ENCODE peak calls at places on chromosomes 1 and 21, in five cellular contexts. Y is hepatocyte, C is mucosa of descending colon, R is T-helper 2 cell, P is HuH-7.5. D is an unnamed sample.

GRCh38 chr1:21956720-21957552 is 19.8 kb upstream of the HSPG2 start:
- DNase-seq in R (peak), Y (peak), C (peak), P (peak), D (peak)

GRCh38 chr1:202623075-202623474 is 87.2 kb downstream of the SYT2 start:
- DNase-seq in R (no peak), P (no peak), C (no peak), Y (peak), D (peak)

GRCh38 chr1:31013187-31013864 is 52.2 kb downstream of the PUM1 start:
- DNase-seq in R (no peak), C (no peak), P (no peak), Y (no peak), D (no peak)

GRCh38 chr1:245938046-245938435 is 569.0 kb downstream of the SMYD3 start:
- DNase-seq in R (no peak), C (no peak), P (no peak), Y (no peak), D (no peak)

GRCh38 chr1:2985121-2985561 is 36.1 kb upstream of the ACTRT2 start:
- DNase-seq in R (no peak), Y (no peak), C (peak), P (no peak), D (peak)

GRCh38 chr1:1062364-1063163 is 11.5 kb downstream of the RNF223 start:
- DNase-seq in C (no peak), P (no peak), R (no peak), Y (peak), D (peak)

GRCh38 chr1:115969509-115969908 is 6.8 kb upstream of the SLC22A15 start:
- DNase-seq in C (no peak), P (no peak), Y (no peak), R (no peak), D (no peak)

GRCh38 chr21:42724226-42724920 is 71.0 kb downstream of the PDE9A start:
- DNase-seq in Y (peak), C (peak), P (peak), R (no peak), D (peak)

D was measured in osteoblast.